ENCODE peak calls at places on chromosomes 6 and 20, in nine cellular contexts. M, D, W, K, Y, I, S, L and V are unnamed samples.

GRCh38 chr6:83637953-83638352 is 70.9 kb downstream of the SNAP91 start:
- DNase-seq in M (no peak), D (no peak), W (no peak), K (no peak), Y (no peak), I (no peak), S (no peak), L (no peak), V (no peak)

GRCh38 chr6:53728570-53729194 is 63.1 kb upstream of the KLHL31 start:
- DNase-seq in M (peak), D (peak), W (peak), K (peak), Y (peak), I (no peak), S (no peak), L (peak), V (peak)

GRCh38 chr6:57177545-57178225 is 5.6 kb downstream of the BAG2 start:
- DNase-seq in M (no peak), D (no peak), W (no peak), K (no peak), Y (no peak), I (no peak), S (no peak), L (no peak), V (no peak)

GRCh38 chr20:595330-596308 is 14.5 kb downstream of the TCF15 start:
- DNase-seq in M (no peak), D (no peak), W (no peak), K (no peak), Y (no peak), I (no peak), S (no peak), L (no peak), V (no peak)

GRCh38 chr6:85236636-85237035 is 213.2 kb upstream of the NT5E start:
- DNase-seq in M (no peak), D (no peak), W (no peak), K (no peak), Y (no peak), I (no peak), S (no peak), L (no peak), V (no peak)

GRCh38 chr20:59831024-59831900 is 102.2 kb downstream of the SYCP2 start:
- DNase-seq in M (peak), D (no peak), W (no peak), K (no peak), Y (peak), I (no peak), S (no peak), L (no peak), V (no peak)

GRCh38 chr6:167782698-167783517 is 43.8 kb upstream of the AFDN start:
- DNase-seq in M (no peak), D (no peak), W (no peak), K (no peak), Y (no peak), I (no peak), S (peak), L (no peak), V (no peak)

GRCh38 chr6:49906511-49906910 is 40.2 kb upstream of the CRISP1 start:
- DNase-seq in M (no peak), D (peak), W (no peak), K (no peak), Y (no peak), I (no peak), S (no peak), L (no peak), V (no peak)

GRCh38 chr6:24549674-24550418 is 55.1 kb downstream of the ALDH5A1 start:
- DNase-seq in M (no peak), D (no peak), W (no peak), K (no peak), Y (peak), I (no peak), S (no peak), L (no peak), V (no peak)

GRCh38 chr6:145749632-145750031 is 14.3 kb upstream of the EPM2A start:
- DNase-seq in M (peak), D (no peak), W (no peak), K (no peak), Y (no peak), I (peak), S (no peak), L (no peak), V (peak)

GRCh38 chr6:79231101-79231500 is 3.4 kb downstream of the HMGN3 start:
- DNase-seq in M (no peak), D (no peak), W (no peak), K (no peak), Y (no peak), I (no peak), S (no peak), L (no peak), V (no peak)

GRCh38 chr6:67909354-67909753 is 725.7 kb upstream of the ADGRB3 start:
- DNase-seq in M (no peak), D (no peak), W (no peak), K (no peak), Y (no peak), I (no peak), S (no peak), L (no peak), V (no peak)

GRCh38 chr6:154468760-154469159 is 41.7 kb downstream of the CNKSR3 start:
- DNase-seq in M (no peak), D (no peak), W (no peak), K (no peak), Y (no peak), I (no peak), S (no peak), L (peak), V (no peak)

GRCh38 chr6:68778356-68779020 is 143.4 kb downstream of the ADGRB3 start:
- DNase-seq in M (peak), D (peak), W (no peak), K (no peak), Y (peak), I (peak), S (no peak), L (peak), V (peak)

GRCh38 chr20:25407311-25408169 is at the start of gene GINS1:
- DNase-seq in M (peak), D (peak), W (peak), K (peak), Y (peak), I (peak), S (peak), L (peak), V (peak)

GRCh38 chr20:3658019-3658707 is 5.0 kb downstream of the GFRA4 start:
- DNase-seq in M (no peak), D (no peak), W (no peak), K (no peak), Y (no peak), I (no peak), S (peak), L (no peak), V (no peak)

GRCh38 chr6:111361648-111362047 is 121.4 kb downstream of the REV3L start:
- DNase-seq in M (no peak), D (peak), W (no peak), K (no peak), Y (peak), I (no peak), S (no peak), L (peak), V (peak)